ENCODE peak calls at places on chromosomes 5 and 9, in four cellular contexts. A, W, D and C are unnamed samples.

GRCh38 chr5:110402562-110402961 is 323.9 kb downstream of the TMEM232 start:
- DNase-seq in A (no peak), W (no peak), D (no peak), C (no peak)

GRCh38 chr5:157143127-157143959 is 678 bp upstream of the MED7 start:
- DNase-seq in A (peak; percentile 35), W (peak; percentile 84), D (no peak), C (peak; percentile 38)

GRCh38 chr9:120965344-120966004 is 38.9 kb upstream of the TRAF1 start:
- DNase-seq in A (no peak), W (no peak), D (no peak), C (no peak)

GRCh38 chr5:112475747-112476435 is 56.8 kb upstream of the EPB41L4A start:
- DNase-seq in A (no peak), W (no peak), D (no peak), C (peak; percentile 5)

GRCh38 chr5:81269751-81270686 is 31.4 kb upstream of the ZCCHC9 start:
- DNase-seq in A (no peak), W (no peak), D (no peak), C (no peak)

GRCh38 chr9:113558632-113559502 is 95.3 kb downstream of the RGS3 start:
- DNase-seq in A (peak; percentile 91), W (no peak), D (no peak), C (peak; percentile 69)

GRCh38 chr9:87850405-87850804 is 32.3 kb upstream of the SPATA31E1 start:
- DNase-seq in A (peak; percentile 89), W (no peak), D (peak; percentile 59), C (peak; percentile 68)

GRCh38 chr5:157562111-157562581 is 13.4 kb downstream of the ADAM19 start:
- DNase-seq in A (no peak), W (no peak), D (peak; percentile 48), C (peak; percentile 78)

GRCh38 chr5:67215592-67216471 is 19.2 kb upstream of the CD180 start:
- DNase-seq in A (peak; percentile 15), W (no peak), D (no peak), C (no peak)

GRCh38 chr5:67222243-67223033 is 25.8 kb upstream of the CD180 start:
- DNase-seq in A (no peak), W (no peak), D (no peak), C (no peak)

DNA sequence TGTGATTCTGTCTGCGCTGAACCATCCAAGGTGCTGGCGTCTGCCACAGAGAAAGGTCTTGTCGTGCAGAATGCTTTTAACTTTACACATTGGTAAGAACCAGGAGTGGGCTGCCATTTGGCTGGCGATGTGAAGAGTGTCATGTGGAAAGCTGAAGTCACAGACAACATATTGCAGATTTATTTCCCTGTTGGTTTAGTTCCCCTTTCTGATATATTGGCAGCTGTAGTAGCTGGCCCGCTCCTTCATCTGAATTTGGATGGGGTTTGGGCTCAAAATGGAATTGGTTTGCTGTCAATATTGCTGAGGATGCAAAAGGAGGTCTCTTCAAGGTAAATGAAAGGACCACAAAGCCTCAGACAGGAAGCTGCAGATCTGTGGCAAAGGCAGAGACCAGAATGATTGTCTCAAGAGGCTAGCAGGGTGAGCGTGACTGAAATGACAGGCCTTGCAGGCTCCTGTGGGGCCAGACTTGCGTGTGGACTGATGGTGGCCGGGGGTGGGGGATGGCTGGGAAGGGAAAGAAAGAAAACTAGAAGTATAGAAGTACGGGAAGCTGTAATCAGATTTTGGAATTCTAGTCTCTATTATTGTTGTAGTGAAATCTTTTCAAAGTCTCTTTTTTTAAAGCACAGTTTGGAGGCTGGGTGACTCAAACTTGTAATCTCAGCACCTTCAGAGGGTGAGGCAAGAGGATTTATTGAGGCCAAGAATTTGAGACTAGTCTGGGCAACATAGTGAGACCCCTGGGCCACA is 25.1 kb upstream of the CD180 start:
- DNase-seq in A (no peak), W (no peak), D (no peak), C (no peak)
- H3K4me3 ChIP-seq in A (no peak overlapping the region), W (no peak overlapping the region), D (no peak overlapping the region), C (no peak overlapping the region)

GRCh38 chr5:169803077-169803981 is 166.3 kb downstream of the DOCK2 start:
- DNase-seq in A (peak; percentile 100), W (no peak), D (peak; percentile 89), C (peak; percentile 83)
- TF ChIP-seq CTCF in A (no peak), W (no peak), D (no peak), C (no peak)

DNA sequence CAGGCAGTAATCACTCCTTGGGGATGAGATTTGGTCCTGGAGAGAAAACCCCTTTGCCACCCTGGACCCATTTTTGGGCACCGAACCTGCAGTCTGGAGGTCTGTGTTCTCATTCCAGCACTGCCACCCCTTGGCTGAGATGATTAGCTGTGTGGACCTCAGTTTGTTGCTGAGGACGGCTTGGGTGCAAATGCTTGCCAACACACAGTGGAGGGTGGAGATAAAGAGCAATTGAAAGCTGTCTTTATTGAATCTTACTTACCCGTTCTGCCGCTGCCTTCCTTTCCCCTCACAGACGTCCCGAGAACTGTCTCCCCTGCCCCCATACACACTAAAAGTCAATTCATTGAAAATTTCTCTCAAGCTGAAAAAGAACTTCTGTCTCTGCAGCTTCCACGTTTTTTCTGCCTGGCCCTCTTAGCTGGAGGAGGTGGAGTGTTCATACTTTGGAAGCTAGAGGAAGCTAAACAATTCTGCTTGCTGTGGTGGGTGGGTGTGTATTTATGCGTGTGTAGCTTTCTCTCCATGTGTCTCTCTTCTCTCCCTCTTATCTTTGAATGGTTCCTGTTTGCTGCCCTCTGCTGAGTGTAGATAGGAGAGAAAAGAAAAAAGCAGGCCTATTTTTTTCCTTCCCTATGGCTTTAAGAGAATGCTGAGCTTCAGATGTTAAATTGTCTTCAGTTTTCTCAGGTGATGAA is 6.6 kb downstream of the GALNT10 start:
- DNase-seq in A (peak; percentile 80), W (peak; percentile 35), D (no peak), C (peak; percentile 53)
- H3K4me3 ChIP-seq in A (no peak overlapping the region), W (no peak overlapping the region), D (no peak overlapping the region), C (no peak overlapping the region)

GRCh38 chr5:43604699-43605098 is 1.7 kb downstream of the NNT start:
- DNase-seq in A (no peak), W (no peak), D (no peak), C (no peak)

GRCh38 chr5:43613370-43613769 is 10.4 kb downstream of the NNT start:
- DNase-seq in A (no peak), W (no peak), D (no peak), C (no peak)

GRCh38 chr5:43608406-43608805 is 5.4 kb downstream of the NNT start:
- DNase-seq in A (peak; percentile 16), W (no peak), D (no peak), C (no peak)

GRCh38 chr5:43606351-43606750 is 3.4 kb downstream of the NNT start:
- DNase-seq in A (no peak), W (no peak), D (no peak), C (no peak)

DNA sequence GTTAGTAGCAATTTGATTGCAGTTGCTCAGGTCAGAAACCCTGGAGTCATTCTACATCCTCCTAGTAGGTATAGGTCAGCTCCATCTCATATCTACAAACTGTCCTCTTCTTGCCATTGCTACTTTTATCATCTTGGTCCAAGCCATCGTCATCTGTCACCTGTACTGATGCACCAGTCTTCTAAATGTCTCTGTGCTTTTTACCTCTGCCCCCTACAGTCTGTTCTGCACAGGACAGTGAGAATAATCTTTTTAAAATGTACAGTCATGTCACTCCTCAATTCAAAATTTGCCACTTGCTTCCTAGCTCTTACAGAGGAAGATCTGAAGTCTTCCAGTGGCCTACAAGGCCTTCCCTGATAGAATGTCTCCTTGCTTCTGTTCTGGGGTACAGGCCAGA is 6.8 kb downstream of the NNT start:
- DNase-seq in A (no peak), W (no peak), D (no peak), C (no peak)
- TF ChIP-seq CTCF in A (peak; percentile 19), W (no peak), D (peak; percentile 26), C (peak; percentile 26)